ENCODE peak calls at places on chromosomes 11 and 22, in four cellular contexts. D is CD4-positive, alpha-beta memory T cell; T is psoas muscle; Q is small intestine. E is an unnamed sample. For H3K9me3, the result is how much of the 10 kb centered on the place peaks cover.

GRCh38 chr11:133115099-133115498 is 417.2 kb downstream of the OPCML start:
- DNase-seq in D (no peak), Q (no peak), T (no peak), E (no peak)

GRCh38 chr22:30086496-30086895 is 6.2 kb downstream of the HORMAD2 start:
- DNase-seq in T (no peak), D (no peak), Q (no peak), E (no peak)

GRCh38 chr22:39431821-39432251 is 25.0 kb upstream of the MGAT3 start:
- DNase-seq in T (peak), Q (no peak), D (no peak), E (no peak)

GRCh38 chr11:10866893-10867331 is 9.1 kb upstream of the ZBED5 start:
- DNase-seq in T (no peak), D (no peak), Q (peak), E (no peak)

GRCh38 chr22:24424001-24424900 is 3.1 kb upstream of the ADORA2A start:
- DNase-seq in T (no peak), Q (no peak), D (no peak), E (no peak)

GRCh38 chr11:122685041-122685440 is 29.5 kb downstream of the UBASH3B start:
- DNase-seq in D (no peak), T (no peak), Q (no peak), E (no peak)

GRCh38 chr11:1341928-1342524 is 32.6 kb upstream of the TOLLIP start:
- DNase-seq in D (no peak), T (no peak), Q (peak), E (no peak)

GRCh38 chr11:3014314-3014938 is 22.3 kb upstream of the NAP1L4 start:
- DNase-seq in T (no peak), Q (peak), D (peak), E (peak)

GRCh38 chr11:10539339-10539738 is 1.6 kb downstream of the RNF141 start:
- DNase-seq in Q (no peak), D (no peak), T (no peak), E (no peak)

GRCh38 chr11:78905756-78906155 is 331.1 kb upstream of the NARS2 start:
- DNase-seq in T (no peak), D (no peak), Q (no peak), E (no peak)

GRCh38 chr11:105215528-105215927 is 76.0 kb upstream of the CARD18 start:
- DNase-seq in Q (no peak), T (no peak), D (no peak), E (no peak)

GRCh38 chr22:46078241-46079092 is 71.9 kb upstream of the PPARA start:
- DNase-seq in T (peak), Q (no peak), D (no peak), E (peak)

GRCh38 chr11:68430801-68431200 is 29.8 kb upstream of the PPP6R3 start:
- DNase-seq in D (no peak), T (no peak), Q (peak), E (peak)

GRCh38 chr22:40018051-40018450 is 23.3 kb downstream of the FAM83F start:
- DNase-seq in Q (no peak), D (no peak), T (no peak), E (no peak)

GRCh38 chr11:113587318-113587739 is 112.1 kb upstream of the DRD2 start:
- DNase-seq in T (no peak), Q (no peak), D (no peak), E (no peak)

GRCh38 chr11:68694404-68695297 is 10.3 kb downstream of the GAL start:
- DNase-seq in Q (no peak), T (no peak), D (no peak), E (no peak)

GRCh38 chr22:48744967-48745841 is 1082.5 kb downstream of the BRD1 start:
- DNase-seq in D (no peak), Q (no peak), T (no peak), E (no peak)

GRCh38 chr11:103803062-103803461 is 233.4 kb upstream of the DDI1 start:
- DNase-seq in Q (no peak), D (no peak), T (no peak), E (no peak)

GRCh38 chr22:40345271-40345670 is 1.0 kb upstream of the ADSL start:
- DNase-seq in D (peak), T (no peak), Q (peak), E (peak)

GRCh38 chr11:93481696-93482095 is 61.5 kb downstream of the SMCO4 start:
- DNase-seq in Q (no peak), T (peak), D (no peak), E (no peak)

GRCh38 chr11:18726040-18726439 is at the start of gene IGSF22:
- DNase-seq in D (no peak), Q (no peak), T (no peak), E (no peak)

GRCh38 chr22:25942989-25943411 is 201.0 kb downstream of the MYO18B start:
- DNase-seq in T (peak), D (no peak), Q (no peak), E (no peak)

GRCh38 chr11:41786087-41786486 is 326.6 kb upstream of the LRRC4C start:
- DNase-seq in T (no peak), D (no peak), Q (no peak), E (no peak)

GRCh38 chr11:1829039-1829820 is 5.6 kb upstream of the SYT8 start:
- DNase-seq in T (peak), D (no peak), Q (no peak), E (no peak)

GRCh38 chr22:30414525-30415047 is 11.0 kb upstream of the MTFP1 start:
- DNase-seq in T (no peak), Q (no peak), D (no peak), E (no peak)

GRCh38 chr22:30305519-30305905 is 16.2 kb upstream of the CASTOR1 start:
- DNase-seq in Q (peak), D (peak), T (peak), E (peak)

GRCh38 chr22:23837496-23837859 is 1.3 kb downstream of the DERL3 start:
- DNase-seq in T (peak), D (no peak), Q (no peak), E (no peak)

GRCh38 chr11:61908730-61909622 is 8.4 kb downstream of the RAB3IL1 start:
- DNase-seq in D (no peak), T (peak), Q (no peak), E (peak)

GRCh38 chr11:119726150-119726553 is 2.8 kb downstream of the NECTIN1 start:
- DNase-seq in T (no peak), Q (no peak), D (no peak), E (no peak)

GRCh38 chr11:64072403-64072802 is 36.7 kb downstream of the FLRT1 start:
- DNase-seq in D (no peak), Q (no peak), T (no peak), E (no peak)

GRCh38 chr22:36386351-36386899 is 1.3 kb downstream of the MYH9 start:
- DNase-seq in T (peak), D (peak), Q (peak), E (peak)

GRCh38 chr22:29157759-29158535 is 47.7 kb upstream of the EMID1 start:
- DNase-seq in D (no peak), Q (no peak), T (no peak), E (no peak)

DNA sequence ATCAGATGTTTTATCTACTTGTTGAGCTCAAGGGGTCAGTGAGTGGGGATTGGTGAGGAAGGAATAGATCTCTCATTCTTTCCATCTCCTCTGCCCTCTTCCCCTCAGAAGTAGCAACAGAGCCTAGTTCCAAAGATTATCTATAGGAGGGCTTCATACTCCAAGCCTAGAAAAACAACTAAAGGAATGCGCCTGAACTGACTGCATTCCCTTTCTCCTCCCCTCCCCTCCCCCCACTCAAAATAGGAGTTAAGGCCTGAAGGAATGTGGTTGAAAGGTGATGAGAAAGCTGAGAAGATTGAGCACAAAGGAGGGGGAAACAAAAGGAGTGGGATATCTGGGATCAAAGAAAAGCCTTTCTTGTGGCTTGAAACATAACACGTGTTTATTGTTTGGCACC is 10.5 kb downstream of the EMSY start:
- DNase-seq in T (no peak), D (no peak), Q (no peak), E (no peak)
- H3K27ac ChIP-seq in T (no peak), D (no peak), Q (no peak), E (no peak)

GRCh38 chr11:125264091-125265022 is 99.8 kb downstream of the PKNOX2 start:
- DNase-seq in T (no peak), D (no peak), Q (no peak), E (no peak)

GRCh38 chr11:125261471-125262087 is 97.0 kb downstream of the PKNOX2 start:
- DNase-seq in T (no peak), Q (no peak), D (no peak), E (no peak)

GRCh38 chr11:125262825-125263218 is 98.3 kb downstream of the PKNOX2 start:
- DNase-seq in Q (no peak), D (no peak), T (no peak), E (no peak)

GRCh38 chr11:125263268-125263790 is 98.8 kb downstream of the PKNOX2 start:
- DNase-seq in D (no peak), Q (no peak), T (peak), E (peak)

DNA sequence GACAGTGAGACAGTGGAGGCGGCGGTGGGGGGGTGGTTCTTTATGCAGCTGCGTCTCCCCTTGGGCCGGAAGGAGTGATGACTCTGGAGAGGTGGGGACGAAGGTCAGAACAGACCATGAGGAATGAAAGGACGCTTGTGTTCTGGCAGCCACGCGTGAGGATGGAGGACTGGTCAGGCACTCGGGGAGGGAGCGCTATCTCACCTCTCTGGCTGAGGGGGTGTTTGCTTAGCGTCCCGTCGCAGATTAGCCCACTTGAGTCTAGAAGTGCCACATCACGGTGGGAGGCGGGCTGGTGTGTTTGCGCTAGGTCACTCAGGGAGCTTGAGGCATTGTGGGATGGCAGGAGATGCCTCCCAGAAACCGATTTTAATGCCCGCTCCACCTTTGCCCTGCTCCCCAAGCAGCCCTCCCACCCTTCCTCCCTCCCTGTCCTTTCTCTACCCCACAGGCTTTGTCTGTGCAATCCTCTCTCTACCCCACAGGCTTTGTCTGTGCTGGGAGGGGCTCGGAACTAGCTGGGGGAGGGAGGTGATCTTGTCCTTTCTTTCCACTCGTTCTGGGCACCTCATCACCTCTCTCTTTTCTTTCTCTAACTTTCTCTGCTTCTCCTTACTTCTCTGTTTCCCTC is 97.8 kb downstream of the PKNOX2 start:
- DNase-seq in Q (no peak), D (no peak), T (no peak), E (no peak)
- H3K9me3 ChIP-seq in Q (under half), D (under half), T (under half), E (under half)

GRCh38 chr11:34151916-34152845 is 46.8 kb downstream of the NAT10 start:
- DNase-seq in D (no peak), T (no peak), Q (no peak), E (no peak)
- H3K27ac ChIP-seq in D (no peak), T (no peak), Q (no peak), E (no peak)

GRCh38 chr22:20742764-20743163 is 31.1 kb upstream of the SERPIND1 start:
- DNase-seq in Q (no peak), T (no peak), D (no peak), E (no peak)

GRCh38 chr22:20741634-20742581 is 32.0 kb upstream of the SERPIND1 start:
- DNase-seq in Q (peak), D (peak), T (no peak), E (peak)

GRCh38 chr22:20740222-20740951 is 33.5 kb upstream of the SERPIND1 start:
- DNase-seq in D (no peak), T (no peak), Q (no peak), E (no peak)

GRCh38 chr22:20738394-20739089 is 35.4 kb upstream of the SERPIND1 start:
- DNase-seq in D (no peak), Q (no peak), T (no peak), E (no peak)

DNA sequence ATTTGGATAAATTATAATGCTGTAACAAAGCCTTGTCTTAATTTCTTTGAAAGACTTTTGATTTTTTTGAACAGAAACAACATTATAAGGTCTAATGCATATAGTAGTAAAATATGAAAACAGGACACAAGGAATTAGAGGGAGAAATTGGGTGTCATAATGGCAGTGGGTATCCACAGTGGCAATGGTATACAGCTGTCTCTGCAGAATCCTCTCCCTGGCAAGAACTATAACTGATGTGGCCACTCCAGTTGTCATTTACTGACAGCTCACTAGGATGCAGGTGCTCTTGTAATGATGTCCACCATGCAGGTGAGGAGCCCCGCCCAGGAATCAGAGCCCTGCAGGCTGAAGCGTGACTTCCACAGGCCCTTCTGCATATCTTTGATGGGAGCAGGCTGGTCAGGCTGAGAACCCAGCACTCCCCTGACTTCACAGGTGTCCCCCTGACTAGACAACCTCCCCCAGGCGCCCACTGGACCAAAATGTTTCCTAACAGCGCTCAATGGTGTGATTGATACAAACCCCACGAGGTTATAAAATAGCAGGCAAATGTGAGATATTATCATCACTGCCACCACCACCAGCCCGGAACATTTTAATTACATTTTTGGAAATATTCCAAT is 32.8 kb upstream of the SERPIND1 start:
- DNase-seq in D (no peak), Q (no peak), T (no peak), E (no peak)
- H3K9me3 ChIP-seq in D (under half), Q (under half), T (under half), E (under half)

GRCh38 chr11:86941871-86942208 is 13.4 kb downstream of the FZD4 start:
- DNase-seq in D (no peak), Q (no peak), T (no peak), E (no peak)
- H3K27ac ChIP-seq in D (no peak), Q (no peak), T (peak), E (peak)

GRCh38 chr22:16962501-16962900 is 45.5 kb downstream of the GAB4 start:
- DNase-seq in D (no peak), Q (no peak), T (no peak), E (no peak)
- H3K9me3 ChIP-seq in D (under half), Q (under half), T (under half), E (under half)

GRCh38 chr11:33994937-33995336 is 56.6 kb upstream of the CAPRIN1 start:
- DNase-seq in D (no peak), T (no peak), Q (no peak), E (no peak)
- H3K27ac ChIP-seq in D (no peak), T (no peak), Q (no peak), E (no peak)

GRCh38 chr11:102243399-102243884 is 73.8 kb upstream of the BIRC3 start:
- DNase-seq in D (no peak), Q (no peak), T (no peak), E (no peak)
- H3K9me3 ChIP-seq in D (under half), Q (under half), T (under half), E (under half)

E was measured in transverse colon.